ENCODE peak calls at places on chromosomes 12 and 14, in six cellular contexts. J is ovary, S is MM.1S, A is psoas muscle, Z is pancreas, H is hepatocyte. M is an unnamed sample.

GRCh38 chr12:108129017-108129812 is at the start of gene WSCD2:
- DNase-seq in A (peak; percentile 54), S (peak; percentile 42), J (no peak), H (peak; percentile 82), Z (peak; percentile 21), M (no peak)

GRCh38 chr12:131794061-131794460 is 34.1 kb upstream of the MMP17 start:
- DNase-seq in Z (no peak), H (no peak), S (no peak), J (no peak), A (no peak), M (no peak)

GRCh38 chr12:79143803-79144202 is 279.2 kb downstream of the SYT1 start:
- DNase-seq in S (no peak), A (no peak), J (no peak), H (no peak), Z (no peak), M (no peak)

GRCh38 chr14:66039495-66039894 is 446.7 kb upstream of the CCDC196 start:
- DNase-seq in Z (no peak), J (no peak), S (no peak), A (no peak), H (no peak), M (no peak)

GRCh38 chr12:27525373-27525772 is 1.4 kb downstream of the PPFIBP1 start:
- DNase-seq in Z (no peak), A (no peak), H (peak; percentile 47), S (no peak), J (no peak), M (no peak)

GRCh38 chr12:119208626-119209061 is 29.9 kb downstream of the HSPB8 start:
- DNase-seq in H (peak; percentile 84), A (peak; percentile 85), S (no peak), J (peak; percentile 53), Z (no peak), M (peak; percentile 16)

GRCh38 chr12:14256139-14256538 is 109.3 kb upstream of the ATF7IP start:
- DNase-seq in Z (no peak), J (no peak), S (no peak), H (no peak), A (no peak), M (no peak)

GRCh38 chr14:77681196-77682157 is 26.3 kb downstream of the ALKBH1 start:
- DNase-seq in H (peak; percentile 50), Z (no peak), J (no peak), S (no peak), A (no peak), M (no peak)

GRCh38 chr14:38143170-38143569 is 64.5 kb upstream of the SSTR1 start:
- DNase-seq in A (no peak), Z (no peak), J (no peak), S (no peak), H (no peak), M (no peak)

GRCh38 chr12:88985011-88985410 is 367.3 kb downstream of the DUSP6 start:
- DNase-seq in H (no peak), A (no peak), J (no peak), Z (no peak), S (no peak), M (no peak)

GRCh38 chr12:99709116-99709515 is 61.6 kb downstream of the GARIN6 start:
- DNase-seq in H (no peak), Z (no peak), S (no peak), J (no peak), A (no peak), M (no peak)

DNA sequence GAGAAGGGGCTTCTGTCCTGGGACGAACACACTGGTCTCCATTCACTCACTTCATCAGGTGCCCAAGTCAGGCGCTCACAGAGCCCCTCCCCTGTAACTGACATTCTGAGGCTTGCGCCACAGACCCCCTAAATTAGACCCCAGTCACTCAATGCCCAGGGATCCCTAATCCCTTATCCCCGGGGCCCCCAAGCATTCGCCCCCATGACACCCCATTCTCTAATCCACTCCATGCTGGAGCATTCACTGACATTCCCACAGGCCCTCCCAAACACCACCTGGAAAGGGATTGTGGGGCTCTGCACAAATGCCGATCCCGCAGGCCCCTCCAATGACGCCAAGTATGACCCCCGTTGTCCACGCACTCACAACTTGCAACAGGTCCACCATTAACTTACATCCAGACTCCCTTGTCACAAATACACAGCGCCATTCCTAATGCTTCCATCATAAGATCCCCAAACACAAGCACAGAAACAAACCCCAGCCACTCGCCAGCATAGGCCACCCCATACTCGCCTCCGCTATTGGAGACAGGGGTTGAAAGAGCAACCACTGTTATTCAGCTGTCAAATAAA is 1.5 kb downstream of the ZNF605 start:
- DNase-seq in A (no peak), S (no peak), J (no peak), H (no peak), Z (no peak), M (no peak)
- TF ChIP-seq CTCF in A (no peak), S (no peak), J (no peak), H (no peak), Z (no peak), M (no peak)

GRCh38 chr12:47210776-47211175 is 131.0 kb upstream of the AMIGO2 start:
- DNase-seq in S (no peak), A (no peak), H (no peak), J (no peak), Z (no peak), M (no peak)
- H3K4me1 ChIP-seq in S (peaks cover 32% of the 10 kb centered on the region), A (no peaks in the 10 kb centered on the region), H (peaks cover 10% of the 10 kb centered on the region), J (no peaks in the 10 kb centered on the region), Z (no peaks in the 10 kb centered on the region), M (peaks cover 3% of the 10 kb centered on the region)

DNA sequence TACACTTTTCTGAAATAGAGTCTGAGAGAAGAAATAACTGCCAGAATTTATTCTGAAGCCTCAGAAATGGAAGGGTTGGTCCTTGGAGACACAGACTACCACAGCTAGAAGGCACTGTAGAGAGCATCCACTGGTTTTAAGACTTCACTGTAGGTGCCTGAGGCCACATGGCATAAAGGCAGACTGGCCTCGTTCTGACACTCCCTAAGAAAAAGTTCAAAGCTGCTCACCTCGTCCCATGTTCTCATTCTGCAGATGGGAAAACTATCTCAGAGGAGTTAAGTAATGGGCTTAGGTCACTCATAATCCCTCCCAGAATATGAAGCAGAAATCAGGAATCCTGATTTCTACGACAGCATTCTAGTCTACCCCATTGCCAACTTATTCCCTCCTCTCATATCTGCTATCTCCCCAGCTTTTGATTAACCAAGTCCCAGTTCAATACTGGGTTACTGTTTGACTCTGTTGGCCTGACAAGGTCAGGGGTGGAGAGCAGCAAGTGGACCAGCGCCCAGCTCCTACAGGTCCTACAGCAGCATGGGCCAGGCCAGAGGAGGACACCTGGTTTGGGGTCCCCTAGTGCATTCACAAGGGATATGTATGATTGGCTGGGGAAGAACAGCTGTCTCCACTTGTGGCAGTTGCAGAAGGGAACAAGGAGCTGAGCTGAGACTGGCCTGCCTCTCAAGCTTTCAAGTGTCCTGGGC is 3.7 kb downstream of the ITGA5 start:
- DNase-seq in A (no peak), S (no peak), H (no peak), Z (no peak), J (no peak), M (no peak)
- H3K27ac ChIP-seq in A (peak overlapping the region; percentile 36), S (no peak overlapping the region), H (no peak overlapping the region), Z (peak overlapping the region; percentile 16), J (no peak overlapping the region), M (no peak overlapping the region)

GRCh38 chr12:101696477-101697196 is 803 bp upstream of the CHPT1 start:
- DNase-seq in A (peak; percentile 67), S (peak; percentile 60), Z (peak; percentile 31), J (peak; percentile 44), H (peak; percentile 73), M (no peak)

GRCh38 chr12:101697930-101698781 is 716 bp downstream of the CHPT1 start:
- DNase-seq in A (peak; percentile 70), J (peak; percentile 51), S (peak; percentile 38), Z (peak; percentile 56), H (peak; percentile 68), M (no peak)

GRCh38 chr12:101700299-101700820 is 2.9 kb downstream of the CHPT1 start:
- DNase-seq in S (no peak), J (no peak), H (no peak), Z (no peak), A (no peak), M (no peak)

GRCh38 chr12:101697197-101697929 is at the start of gene CHPT1:
- DNase-seq in H (peak; percentile 83), J (peak; percentile 58), S (peak; percentile 82), Z (peak; percentile 70), A (peak; percentile 80), M (peak; percentile 5)

DNA sequence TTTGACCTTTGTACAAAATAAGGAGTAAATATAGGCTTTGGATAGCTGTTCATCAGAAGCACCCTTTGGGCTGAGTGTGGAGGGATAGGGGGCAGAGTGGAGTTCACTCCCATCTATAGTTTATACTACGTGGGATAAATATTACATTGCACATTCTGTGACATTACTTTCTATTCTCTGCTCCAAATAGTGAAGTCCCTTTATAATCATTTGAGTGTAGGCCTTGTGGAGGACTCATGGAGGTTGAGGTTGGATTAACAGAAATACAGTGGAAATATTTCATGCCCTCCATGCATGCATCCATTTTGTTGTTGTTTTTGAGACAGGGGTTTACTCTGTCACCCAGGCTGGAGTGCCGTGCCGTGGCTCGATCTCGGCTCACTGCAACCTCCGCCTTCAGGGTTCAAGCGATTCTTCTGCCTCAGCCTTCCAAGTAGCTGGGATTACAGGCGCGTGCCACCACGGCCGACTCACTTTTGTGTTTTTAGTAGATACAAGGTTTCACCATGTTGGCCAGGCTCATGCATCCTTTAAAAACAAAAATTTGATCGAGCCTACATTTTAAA is 1.4 kb downstream of the CHPT1 start:
- DNase-seq in H (no peak), A (no peak), J (no peak), Z (no peak), S (no peak), M (no peak)
- TF ChIP-seq CTCF in H (peak; percentile 20), A (no peak), J (no peak), Z (no peak), S (peak; percentile 35), M (no peak)

GRCh38 chr12:64218597-64218996 is 3.5 kb downstream of the KICS2 start:
- DNase-seq in A (no peak), H (no peak), Z (no peak), S (peak; percentile 52), J (no peak), M (no peak)

GRCh38 chr12:64220046-64220445 is 2.0 kb downstream of the KICS2 start:
- DNase-seq in Z (no peak), J (no peak), S (no peak), H (no peak), A (no peak), M (no peak)

GRCh38 chr12:64221656-64222010 is 463 bp downstream of the KICS2 start:
- DNase-seq in H (peak; percentile 93), J (peak; percentile 86), S (peak; percentile 68), A (peak; percentile 89), Z (peak; percentile 87), M (peak; percentile 79)

GRCh38 chr12:64219135-64219534 is 3.0 kb downstream of the KICS2 start:
- DNase-seq in Z (no peak), J (no peak), A (no peak), H (no peak), S (no peak), M (no peak)

GRCh38 chr12:64222011-64222765 is at the start of gene KICS2:
- DNase-seq in A (peak; percentile 95), H (peak; percentile 96), S (peak; percentile 95), J (peak; percentile 93), Z (peak; percentile 93), M (peak; percentile 76)
- H3K4me1 ChIP-seq in A (peaks cover 4% of the 10 kb centered on the region), H (peaks cover 14% of the 10 kb centered on the region), S (peaks cover 7% of the 10 kb centered on the region), J (no peaks in the 10 kb centered on the region), Z (peaks cover 2% of the 10 kb centered on the region), M (peaks cover 4% of the 10 kb centered on the region)